ENCODE peak calls at places on chromosomes 13 and 19, in nine cellular contexts. P, C, I, E, Y, S, Z, M and B are unnamed samples.

GRCh38 chr19:40392894-40393517 is 3.0 kb upstream of the HIPK4 start:
- DNase-seq in I (no peak), E (no peak), M (no peak), Y (no peak), Z (peak; percentile 47), S (peak; percentile 53), C (no peak), P (peak; percentile 61), B (no peak)

GRCh38 chr13:99371956-99372355 is 64.8 kb upstream of the GPR183 start:
- DNase-seq in I (no peak), E (no peak), M (peak; percentile 40), C (no peak), P (no peak), Y (no peak), Z (no peak), S (no peak), B (no peak)

GRCh38 chr19:21135433-21135832 is 6.4 kb upstream of the ZNF431 start:
- DNase-seq in S (no peak), Y (no peak), C (no peak), E (no peak), I (no peak), Z (no peak), M (no peak), P (no peak), B (no peak)

GRCh38 chr19:29491491-29491890 is 34.3 kb upstream of the VSTM2B start:
- DNase-seq in E (no peak), S (no peak), Y (no peak), I (no peak), C (no peak), P (no peak), M (no peak), Z (no peak), B (no peak)

GRCh38 chr19:34666200-34666957 is 10.6 kb downstream of the SCGB2B2 start:
- DNase-seq in C (no peak), S (no peak), Y (no peak), Z (no peak), I (no peak), P (no peak), E (no peak), M (no peak), B (no peak)

GRCh38 chr19:52188822-52189744 is 769 bp upstream of the PPP2R1A start:
- DNase-seq in C (no peak), P (peak; percentile 98), E (no peak), S (no peak), I (peak; percentile 66), Y (no peak), M (peak; percentile 87), Z (peak; percentile 70), B (no peak)

GRCh38 chr19:47417107-47417745 is 2.1 kb downstream of the MEIS3 start:
- DNase-seq in Y (no peak), C (no peak), P (no peak), S (no peak), I (no peak), Z (no peak), E (no peak), M (no peak), B (no peak)

GRCh38 chr13:80338781-80339577 is 1.9 kb downstream of the SPRY2 start:
- DNase-seq in C (no peak), P (peak; percentile 63), M (peak; percentile 86), Y (no peak), E (no peak), S (peak; percentile 61), Z (peak; percentile 85), I (peak; percentile 72), B (no peak)

GRCh38 chr19:48678201-48678600 is 5.4 kb upstream of the NTN5 start:
- DNase-seq in C (no peak), S (peak; percentile 73), P (no peak), E (no peak), Y (no peak), M (no peak), Z (no peak), I (no peak), B (no peak)

GRCh38 chr19:495440-496332 is 600 bp upstream of the MADCAM1 start:
- DNase-seq in S (no peak), Y (no peak), E (no peak), C (no peak), M (no peak), P (no peak), I (peak; percentile 78), Z (no peak), B (no peak)

GRCh38 chr13:112531263-112531794 is 56.6 kb downstream of the TUBGCP3 start:
- DNase-seq in Z (no peak), P (no peak), Y (no peak), M (no peak), E (no peak), C (no peak), S (no peak), I (no peak), B (peak; percentile 68)

DNA sequence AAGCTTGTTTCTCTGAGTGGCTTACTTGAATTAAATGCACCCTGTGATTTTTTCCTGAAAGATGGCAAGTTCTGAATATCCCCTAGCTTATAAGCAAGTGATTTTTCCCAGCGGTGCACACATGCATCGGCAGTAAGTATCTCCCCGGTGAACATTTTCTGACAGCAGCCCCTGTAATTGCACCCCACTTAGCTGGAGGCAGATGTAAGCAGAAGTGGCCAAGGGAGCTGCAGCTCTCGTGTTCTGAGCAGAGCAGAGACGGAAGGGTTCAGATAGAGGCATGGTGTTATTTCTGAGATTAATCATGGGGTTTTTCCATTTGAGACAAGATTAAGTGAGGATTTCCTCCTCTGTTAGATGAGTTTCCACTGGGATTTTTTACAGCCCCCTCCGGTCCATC is 340.5 kb downstream of the SLC7A1 start:
- DNase-seq in Z (no peak), E (no peak), P (no peak), Y (no peak), C (no peak), M (no peak), S (no peak), I (no peak), B (no peak)
- TF ChIP-seq POLR2AphosphoS5 in Z (no peak), E (no peak), P (no peak), Y (no peak), C (no peak), M (no peak), S (no peak), I (no peak), B (no peak)

GRCh38 chr19:33375760-33376159 is 2.3 kb downstream of the CEBPG start:
- DNase-seq in Z (no peak), M (no peak), C (no peak), E (no peak), S (no peak), P (no peak), Y (no peak), I (no peak), B (no peak)

GRCh38 chr19:33376423-33376822 is 2.9 kb downstream of the CEBPG start:
- DNase-seq in P (no peak), I (no peak), S (peak; percentile 86), Y (no peak), Z (no peak), E (peak; percentile 64), M (no peak), C (no peak), B (no peak)

GRCh38 chr19:33375156-33375744 is 1.7 kb downstream of the CEBPG start:
- DNase-seq in E (no peak), P (no peak), I (no peak), M (no peak), C (no peak), Z (no peak), Y (no peak), S (no peak), B (no peak)

GRCh38 chr19:33377586-33378475 is 4.3 kb downstream of the CEBPG start:
- DNase-seq in S (no peak), I (no peak), Y (no peak), C (no peak), E (no peak), P (no peak), M (peak; percentile 79), Z (no peak), B (no peak)

GRCh38 chr19:33376931-33377557 is 3.5 kb downstream of the CEBPG start:
- DNase-seq in S (peak; percentile 41), M (no peak), Y (no peak), Z (no peak), E (no peak), P (no peak), I (no peak), C (no peak), B (no peak)
- TF ChIP-seq POLR2AphosphoS5 in S (no peak), M (no peak), Y (no peak), Z (no peak), E (no peak), P (no peak), I (no peak), C (no peak), B (no peak)

DNA sequence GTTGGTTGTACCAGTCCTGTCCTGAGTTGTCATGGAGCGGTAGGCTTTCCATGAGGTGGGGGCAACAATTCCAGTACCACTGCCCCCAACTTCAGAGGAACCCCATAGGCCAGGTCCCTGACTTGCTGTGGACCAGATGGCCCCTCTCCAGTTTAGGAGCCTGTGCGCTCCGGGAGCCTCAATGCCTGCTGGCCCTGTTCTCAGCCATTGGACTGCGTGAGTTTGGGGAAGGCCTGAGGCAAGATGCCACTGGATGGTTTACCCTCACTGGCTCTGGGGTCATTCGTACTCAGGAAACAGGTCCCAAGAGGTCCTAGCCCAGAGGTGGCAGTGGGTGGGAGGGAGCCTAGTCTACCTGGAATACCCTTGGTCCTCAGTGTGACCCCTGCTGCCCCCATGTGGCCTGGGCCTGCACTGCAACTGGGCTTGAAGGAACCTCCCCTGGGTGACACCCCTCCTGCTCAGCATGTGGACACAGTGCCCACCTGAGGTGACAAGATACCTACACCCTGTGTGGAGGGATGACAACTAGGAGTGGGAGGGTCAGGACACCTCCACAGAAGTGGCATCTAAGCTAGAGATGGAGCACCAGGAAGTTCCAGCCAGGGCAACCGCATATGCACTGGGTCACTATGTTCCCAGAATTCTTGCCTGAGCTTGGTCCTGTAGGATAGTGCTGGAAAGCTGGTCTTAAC is 6.0 kb upstream of the PRR19 start:
- DNase-seq in S (peak; percentile 87), Y (peak; percentile 87), Z (peak; percentile 80), C (no peak), P (peak; percentile 87), E (no peak), I (peak; percentile 91), M (peak; percentile 93), B (no peak)
- TF ChIP-seq POLR2AphosphoS5 in S (no peak), Y (peak; percentile 43), Z (peak; percentile 49), C (peak; percentile 47), P (peak; percentile 33), E (peak; percentile 39), I (peak; percentile 78), M (no peak), B (peak; percentile 75)

GRCh38 chr19:32339988-32340874 is 5.2 kb upstream of the ZNF507 start:
- DNase-seq in S (peak; percentile 82), P (peak; percentile 69), C (no peak), Z (peak; percentile 55), E (peak; percentile 53), M (no peak), Y (peak; percentile 33), I (peak; percentile 71), B (no peak)
- TF ChIP-seq POLR2AphosphoS5 in S (no peak), P (no peak), C (no peak), Z (peak; percentile 27), E (no peak), M (no peak), Y (no peak), I (no peak), B (no peak)